ENCODE peak calls at places on chromosomes 2 and 18, in nine cellular contexts. One of them, this sample, is unnamed.

GRCh38 chr18:623760-624620 is 27.2 kb downstream of the CLUL1 start:
- DNase-seq in B cell: peak; percentile 44
- DNase-seq in psoas muscle: peak; percentile 44
- DNase-seq in kidney epithelial cell: peak; percentile 37
- DNase-seq in GM10248: peak; percentile 55
- DNase-seq in ovary: peak; percentile 68
- DNase-seq in fibroblast of pulmonary artery: peak; percentile 87
- DNase-seq in HFF-Myc: peak; percentile 40
- DNase-seq in fibroblast of lung: peak; percentile 58
- DNase-seq in this sample: peak; percentile 85

GRCh38 chr2:65969161-65969560 is 465.8 kb upstream of the MEIS1 start:
- DNase-seq in B cell: no peak
- DNase-seq in psoas muscle: no peak
- DNase-seq in kidney epithelial cell: no peak
- DNase-seq in GM10248: no peak
- DNase-seq in ovary: no peak
- DNase-seq in fibroblast of pulmonary artery: no peak
- DNase-seq in HFF-Myc: no peak
- DNase-seq in fibroblast of lung: no peak
- DNase-seq in this sample: no peak

GRCh38 chr2:128681351-128681906 is 362.8 kb upstream of the HS6ST1 start:
- DNase-seq in B cell: no peak
- DNase-seq in psoas muscle: no peak
- DNase-seq in kidney epithelial cell: no peak
- DNase-seq in GM10248: peak; percentile 6
- DNase-seq in ovary: no peak
- DNase-seq in fibroblast of pulmonary artery: no peak
- DNase-seq in HFF-Myc: no peak
- DNase-seq in fibroblast of lung: no peak
- DNase-seq in this sample: no peak

GRCh38 chr2:203886579-203887230 is 19.1 kb downstream of the CTLA4 start:
- DNase-seq in B cell: no peak
- DNase-seq in psoas muscle: no peak
- DNase-seq in kidney epithelial cell: no peak
- DNase-seq in GM10248: no peak
- DNase-seq in ovary: no peak
- DNase-seq in fibroblast of pulmonary artery: no peak
- DNase-seq in HFF-Myc: no peak
- DNase-seq in fibroblast of lung: no peak
- DNase-seq in this sample: peak; percentile 71

GRCh38 chr18:42719221-42719620 is 396.3 kb downstream of the RIT2 start:
- DNase-seq in B cell: no peak
- DNase-seq in psoas muscle: no peak
- DNase-seq in kidney epithelial cell: peak; percentile 25
- DNase-seq in GM10248: no peak
- DNase-seq in ovary: no peak
- DNase-seq in fibroblast of pulmonary artery: no peak
- DNase-seq in HFF-Myc: no peak
- DNase-seq in fibroblast of lung: peak; percentile 1
- DNase-seq in this sample: no peak

GRCh38 chr2:207938886-207939285 is 86.4 kb downstream of the PLEKHM3 start:
- DNase-seq in B cell: no peak
- DNase-seq in psoas muscle: no peak
- DNase-seq in kidney epithelial cell: no peak
- DNase-seq in GM10248: no peak
- DNase-seq in ovary: no peak
- DNase-seq in fibroblast of pulmonary artery: no peak
- DNase-seq in HFF-Myc: no peak
- DNase-seq in fibroblast of lung: no peak
- DNase-seq in this sample: no peak

GRCh38 chr2:17578466-17578928 is 38.0 kb downstream of the VSNL1 start:
- DNase-seq in B cell: no peak
- DNase-seq in psoas muscle: no peak
- DNase-seq in kidney epithelial cell: no peak
- DNase-seq in GM10248: peak; percentile 20
- DNase-seq in ovary: no peak
- DNase-seq in fibroblast of pulmonary artery: no peak
- DNase-seq in HFF-Myc: no peak
- DNase-seq in fibroblast of lung: no peak
- DNase-seq in this sample: no peak

GRCh38 chr2:224147174-224147573 is 108.1 kb upstream of the SERPINE2 start:
- DNase-seq in B cell: no peak
- DNase-seq in psoas muscle: no peak
- DNase-seq in kidney epithelial cell: no peak
- DNase-seq in GM10248: no peak
- DNase-seq in ovary: no peak
- DNase-seq in fibroblast of pulmonary artery: no peak
- DNase-seq in HFF-Myc: no peak
- DNase-seq in fibroblast of lung: peak; percentile 57
- DNase-seq in this sample: no peak

GRCh38 chr2:150309681-150310080 is 177.8 kb downstream of the RND3 start:
- DNase-seq in B cell: no peak
- DNase-seq in psoas muscle: no peak
- DNase-seq in kidney epithelial cell: no peak
- DNase-seq in GM10248: no peak
- DNase-seq in ovary: no peak
- DNase-seq in fibroblast of pulmonary artery: no peak
- DNase-seq in HFF-Myc: no peak
- DNase-seq in fibroblast of lung: peak; percentile 28
- DNase-seq in this sample: no peak

GRCh38 chr2:165563468-165564225 is 94.1 kb downstream of the CSRNP3 start:
- DNase-seq in B cell: no peak
- DNase-seq in psoas muscle: no peak
- DNase-seq in kidney epithelial cell: no peak
- DNase-seq in GM10248: no peak
- DNase-seq in ovary: no peak
- DNase-seq in fibroblast of pulmonary artery: no peak
- DNase-seq in HFF-Myc: no peak
- DNase-seq in fibroblast of lung: no peak
- DNase-seq in this sample: peak; percentile 2

DNA sequence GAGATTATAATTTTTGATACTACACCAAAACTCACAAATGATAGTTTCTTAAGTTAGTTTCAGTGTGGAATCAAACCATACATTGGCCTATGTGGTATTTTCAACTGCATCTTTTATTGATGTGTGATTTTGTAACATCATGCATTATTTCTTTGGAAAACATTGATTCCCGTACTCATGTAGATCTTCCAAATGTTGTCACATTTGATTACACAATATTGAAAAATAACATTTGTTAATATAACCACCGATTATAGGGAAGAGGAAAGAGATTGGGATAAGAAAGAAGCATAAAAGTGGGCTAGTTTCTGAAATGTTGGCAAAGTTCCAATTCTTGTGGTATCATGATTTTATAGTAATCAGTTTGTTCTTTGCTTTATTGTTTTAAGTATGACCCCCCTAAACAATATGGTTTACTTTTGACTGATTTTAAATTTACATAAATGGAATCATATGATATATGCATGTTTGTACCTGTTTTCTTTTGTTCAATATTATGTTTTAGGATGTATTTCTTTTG is 117.2 kb upstream of the OTX1 start:
- DNase-seq in B cell: no peak
- DNase-seq in psoas muscle: no peak
- DNase-seq in kidney epithelial cell: no peak
- DNase-seq in GM10248: no peak
- DNase-seq in ovary: no peak
- DNase-seq in fibroblast of pulmonary artery: no peak
- DNase-seq in HFF-Myc: no peak
- DNase-seq in fibroblast of lung: no peak
- DNase-seq in this sample: no peak
- TF ChIP-seq CTCF in B cell: no peak
- TF ChIP-seq CTCF in psoas muscle: no peak
- TF ChIP-seq CTCF in kidney epithelial cell: no peak
- TF ChIP-seq CTCF in GM10248: no peak
- TF ChIP-seq CTCF in ovary: no peak
- TF ChIP-seq CTCF in fibroblast of pulmonary artery: no peak
- TF ChIP-seq CTCF in HFF-Myc: no peak
- TF ChIP-seq CTCF in fibroblast of lung: no peak
- TF ChIP-seq CTCF in this sample: no peak

GRCh38 chr2:54341656-54342055 is 85.6 kb upstream of the TSPYL6 start:
- DNase-seq in B cell: no peak
- DNase-seq in psoas muscle: no peak
- DNase-seq in kidney epithelial cell: no peak
- DNase-seq in GM10248: no peak
- DNase-seq in ovary: no peak
- DNase-seq in fibroblast of pulmonary artery: peak; percentile 36
- DNase-seq in HFF-Myc: no peak
- DNase-seq in fibroblast of lung: no peak
- DNase-seq in this sample: no peak
- TF ChIP-seq CTCF in B cell: no peak
- TF ChIP-seq CTCF in psoas muscle: peak; percentile 5
- TF ChIP-seq CTCF in kidney epithelial cell: no peak
- TF ChIP-seq CTCF in GM10248: no peak
- TF ChIP-seq CTCF in ovary: no peak
- TF ChIP-seq CTCF in fibroblast of pulmonary artery: peak; percentile 41
- TF ChIP-seq CTCF in HFF-Myc: no peak
- TF ChIP-seq CTCF in fibroblast of lung: no peak
- TF ChIP-seq CTCF in this sample: no peak

GRCh38 chr18:69590150-69590549 is 189.5 kb downstream of the DOK6 start:
- DNase-seq in B cell: no peak
- DNase-seq in psoas muscle: no peak
- DNase-seq in kidney epithelial cell: no peak
- DNase-seq in GM10248: no peak
- DNase-seq in ovary: no peak
- DNase-seq in fibroblast of pulmonary artery: peak; percentile 13
- DNase-seq in HFF-Myc: no peak
- DNase-seq in fibroblast of lung: peak; percentile 58
- DNase-seq in this sample: no peak

GRCh38 chr18:69584429-69584828 is 183.7 kb downstream of the DOK6 start:
- DNase-seq in B cell: no peak
- DNase-seq in psoas muscle: no peak
- DNase-seq in kidney epithelial cell: no peak
- DNase-seq in GM10248: no peak
- DNase-seq in ovary: no peak
- DNase-seq in fibroblast of pulmonary artery: no peak
- DNase-seq in HFF-Myc: no peak
- DNase-seq in fibroblast of lung: no peak
- DNase-seq in this sample: no peak

GRCh38 chr18:69585696-69586095 is 185.0 kb downstream of the DOK6 start:
- DNase-seq in B cell: no peak
- DNase-seq in psoas muscle: no peak
- DNase-seq in kidney epithelial cell: no peak
- DNase-seq in GM10248: no peak
- DNase-seq in ovary: no peak
- DNase-seq in fibroblast of pulmonary artery: no peak
- DNase-seq in HFF-Myc: no peak
- DNase-seq in fibroblast of lung: no peak
- DNase-seq in this sample: no peak

GRCh38 chr18:69586581-69586980 is 185.9 kb downstream of the DOK6 start:
- DNase-seq in B cell: no peak
- DNase-seq in psoas muscle: no peak
- DNase-seq in kidney epithelial cell: no peak
- DNase-seq in GM10248: no peak
- DNase-seq in ovary: no peak
- DNase-seq in fibroblast of pulmonary artery: no peak
- DNase-seq in HFF-Myc: no peak
- DNase-seq in fibroblast of lung: no peak
- DNase-seq in this sample: no peak

DNA sequence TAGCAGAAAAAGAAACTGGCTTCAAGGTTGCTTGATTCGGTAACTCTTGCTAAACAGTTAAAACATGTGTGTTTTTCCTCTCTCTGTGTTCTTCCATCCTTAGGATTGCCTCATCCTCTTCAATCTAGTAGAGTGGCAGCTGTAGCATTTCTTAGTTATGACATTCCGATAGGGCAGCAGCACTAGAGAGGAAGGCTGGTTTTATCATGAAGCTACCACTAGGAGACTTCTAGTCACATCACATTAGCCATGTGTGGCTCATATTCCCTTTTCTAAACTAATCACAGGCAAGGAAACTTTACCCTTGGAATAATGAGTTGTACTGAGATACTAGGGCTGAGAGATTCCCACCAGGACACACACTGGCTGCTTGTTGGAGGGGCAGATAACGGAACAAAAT is 187.6 kb downstream of the DOK6 start:
- DNase-seq in B cell: no peak
- DNase-seq in psoas muscle: no peak
- DNase-seq in kidney epithelial cell: no peak
- DNase-seq in GM10248: no peak
- DNase-seq in ovary: no peak
- DNase-seq in fibroblast of pulmonary artery: peak; percentile 16
- DNase-seq in HFF-Myc: no peak
- DNase-seq in fibroblast of lung: no peak
- DNase-seq in this sample: no peak
- TF ChIP-seq CTCF in B cell: no peak
- TF ChIP-seq CTCF in psoas muscle: no peak
- TF ChIP-seq CTCF in kidney epithelial cell: no peak
- TF ChIP-seq CTCF in GM10248: no peak
- TF ChIP-seq CTCF in ovary: no peak
- TF ChIP-seq CTCF in fibroblast of pulmonary artery: peak; percentile 7
- TF ChIP-seq CTCF in HFF-Myc: peak; percentile 7
- TF ChIP-seq CTCF in fibroblast of lung: no peak
- TF ChIP-seq CTCF in this sample: no peak

DNA sequence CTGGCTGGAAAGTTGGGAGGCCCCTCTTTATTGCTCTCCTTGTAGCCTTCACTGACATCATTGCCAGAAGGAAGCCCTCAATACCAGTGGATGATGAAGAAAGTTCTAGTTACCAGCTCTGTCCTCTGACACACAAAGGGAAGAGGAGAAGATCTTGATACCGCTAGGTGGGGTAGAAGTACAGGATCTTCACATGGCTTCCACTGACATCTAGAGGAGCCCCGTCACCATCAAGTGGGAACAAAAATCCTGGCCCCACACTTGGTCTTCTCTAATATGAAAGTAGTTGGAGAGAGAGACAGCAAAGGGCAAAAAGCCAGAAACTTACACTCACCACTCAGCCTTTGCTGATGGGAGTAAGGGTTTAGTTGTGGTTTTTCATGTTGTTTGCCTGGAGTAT is 12.4 kb downstream of the XIRP2 start:
- DNase-seq in B cell: no peak
- DNase-seq in psoas muscle: no peak
- DNase-seq in kidney epithelial cell: peak; percentile 1
- DNase-seq in GM10248: no peak
- DNase-seq in ovary: no peak
- DNase-seq in fibroblast of pulmonary artery: peak; percentile 7
- DNase-seq in HFF-Myc: no peak
- DNase-seq in fibroblast of lung: peak; percentile 17
- DNase-seq in this sample: no peak
- TF ChIP-seq CTCF in B cell: no peak
- TF ChIP-seq CTCF in psoas muscle: peak; percentile 13
- TF ChIP-seq CTCF in kidney epithelial cell: peak; percentile 34
- TF ChIP-seq CTCF in GM10248: no peak
- TF ChIP-seq CTCF in ovary: no peak
- TF ChIP-seq CTCF in fibroblast of pulmonary artery: peak; percentile 17
- TF ChIP-seq CTCF in HFF-Myc: peak; percentile 4
- TF ChIP-seq CTCF in fibroblast of lung: no peak
- TF ChIP-seq CTCF in this sample: no peak